ENCODE peak calls at places on chromosomes 5 and 9, in six cellular contexts. X is astrocyte, C is left ventricle myocardium inferior, E is adrenal gland, T is astrocyte of the cerebellum, S is heart right ventricle. Q is an unnamed sample.

GRCh38 chr5:116492016-116492623 is 82.5 kb downstream of the SEMA6A start:
- DNase-seq in X (peak), C (no peak), E (no peak), T (peak), S (no peak), Q (peak)

GRCh38 chr9:703392-703791 is 138.1 kb upstream of the DMRT1 start:
- DNase-seq in X (peak), C (no peak), E (no peak), T (no peak), S (no peak), Q (no peak)

GRCh38 chr9:121892706-121893105 is 200.4 kb downstream of the TTLL11 start:
- DNase-seq in X (no peak), C (no peak), E (no peak), T (no peak), S (no peak), Q (no peak)

GRCh38 chr9:109474170-109474569 is 23.9 kb downstream of the PTPN3 start:
- DNase-seq in X (no peak), C (no peak), E (no peak), T (no peak), S (no peak), Q (no peak)

GRCh38 chr5:156356238-156356637 is 29.3 kb downstream of the SGCD start:
- DNase-seq in X (no peak), C (no peak), E (no peak), T (no peak), S (no peak), Q (no peak)

GRCh38 chr5:151740336-151740942 is 18.0 kb downstream of the ATOX1 start:
- DNase-seq in X (peak), C (peak), E (peak), T (peak), S (peak), Q (peak)

GRCh38 chr9:7813030-7813429 is 13.5 kb upstream of the DMAC1 start:
- DNase-seq in X (no peak), C (no peak), E (no peak), T (no peak), S (no peak), Q (no peak)

GRCh38 chr5:176413709-176414191 is 2.6 kb downstream of the CLTB start:
- DNase-seq in X (no peak), C (no peak), E (no peak), T (no peak), S (no peak), Q (no peak)

GRCh38 chr5:180670586-180671359 is 21.4 kb upstream of the FLT4 start:
- DNase-seq in X (peak), C (peak), E (peak), T (peak), S (peak), Q (no peak)

GRCh38 chr9:77433675-77434445 is 214.3 kb downstream of the GNA14 start:
- DNase-seq in X (peak), C (peak), E (peak), T (no peak), S (peak), Q (no peak)

GRCh38 chr9:99828417-99829176 is 6.9 kb downstream of the NR4A3 start:
- DNase-seq in X (no peak), C (no peak), E (no peak), T (no peak), S (peak), Q (no peak)
- H3K4me3 ChIP-seq in X (no peak), C (no peak), E (no peak), T (no peak), S (no peak), Q (no peak)

GRCh38 chr5:80988419-80988925 is 28.3 kb downstream of the RASGRF2 start:
- DNase-seq in X (no peak), C (no peak), E (no peak), T (no peak), S (no peak), Q (no peak)
- TF ChIP-seq CTCF in X (no peak), C (no peak), E (no peak), T (no peak), S (no peak), Q (no peak)

GRCh38 chr5:132101385-132101880 is 27.8 kb downstream of the CSF2 start:
- DNase-seq in X (no peak), C (no peak), E (no peak), T (no peak), S (no peak), Q (no peak)

GRCh38 chr5:132103380-132103951 is 29.9 kb downstream of the CSF2 start:
- DNase-seq in X (peak), C (peak), E (peak), T (peak), S (peak), Q (peak)

GRCh38 chr5:132100672-132101261 is 27.2 kb downstream of the CSF2 start:
- DNase-seq in X (no peak), C (no peak), E (no peak), T (no peak), S (no peak), Q (no peak)

GRCh38 chr5:132102944-132103343 is 29.4 kb downstream of the CSF2 start:
- DNase-seq in X (no peak), C (no peak), E (no peak), T (no peak), S (no peak), Q (no peak)

GRCh38 chr5:132102101-132102701 is 28.6 kb downstream of the CSF2 start:
- DNase-seq in X (peak), C (no peak), E (no peak), T (no peak), S (no peak), Q (no peak)
- H3K4me3 ChIP-seq in X (no peak), C (no peak), E (no peak), T (no peak), S (no peak), Q (no peak)

GRCh38 chr9:1732670-1733069 is 282.5 kb upstream of the SMARCA2 start:
- DNase-seq in X (no peak), C (no peak), E (no peak), T (no peak), S (no peak), Q (no peak)
- TF ChIP-seq CTCF in X (no peak), C (no peak), E (no peak), T (no peak), S (no peak), Q (no peak)